ENCODE peak calls at places on chromosomes 11 and 22, in five cellular contexts. E, S, C, M and J are unnamed samples.

GRCh38 chr22:37431811-37432707 is 4.8 kb upstream of the ELFN2 start:
- DNase-seq in M (no peak), S (no peak), C (no peak), E (no peak), J (no peak)

GRCh38 chr11:120527111-120527748 is 15.7 kb downstream of the GRIK4 start:
- DNase-seq in E (peak), S (peak), M (no peak), C (peak), J (no peak)

GRCh38 chr11:126359431-126360048 is 4.1 kb downstream of the ST3GAL4 start:
- DNase-seq in S (no peak), M (peak), C (peak), E (no peak), J (peak)

GRCh38 chr11:93288079-93288478 is 42.5 kb upstream of the DEUP1 start:
- DNase-seq in M (no peak), C (no peak), E (no peak), S (no peak), J (no peak)

GRCh38 chr11:94785509-94785908 is 17.4 kb downstream of the AMOTL1 start:
- DNase-seq in E (no peak), C (peak), S (peak), M (no peak), J (no peak)

GRCh38 chr11:43316451-43316850 is 4.7 kb downstream of the API5 start:
- DNase-seq in M (no peak), S (no peak), C (no peak), E (no peak), J (no peak)

GRCh38 chr11:75786101-75786736 is 17.6 kb downstream of the DGAT2 start:
- DNase-seq in E (no peak), C (no peak), M (peak), S (no peak), J (peak)

GRCh38 chr11:114783805-114784204 is 105.5 kb downstream of the NXPE2 start:
- DNase-seq in C (no peak), M (no peak), E (no peak), S (no peak), J (no peak)

GRCh38 chr22:28909375-28909774 is 26.0 kb downstream of the ZNRF3 start:
- DNase-seq in M (no peak), E (no peak), C (no peak), S (no peak), J (no peak)

GRCh38 chr22:27970596-27971220 is 51.7 kb upstream of the PITPNB start:
- DNase-seq in S (no peak), M (no peak), E (no peak), C (no peak), J (no peak)

GRCh38 chr11:57214494-57214893 is 22.6 kb downstream of the APLNR start:
- DNase-seq in S (peak), M (no peak), E (no peak), C (peak), J (no peak)

GRCh38 chr11:69828276-69828970 is 9.2 kb upstream of the FGF3 start:
- DNase-seq in M (peak), E (no peak), S (no peak), C (no peak), J (peak)

GRCh38 chr11:109033627-109034340 is 368.9 kb downstream of the DDX10 start:
- DNase-seq in S (no peak), C (no peak), M (no peak), E (no peak), J (no peak)

GRCh38 chr22:19679476-19680099 is 34.7 kb upstream of the SEPTIN5 start:
- DNase-seq in E (no peak), S (peak), M (peak), C (peak), J (peak)

GRCh38 chr11:93244018-93244417 is 46.2 kb upstream of the SLC36A4 start:
- DNase-seq in E (no peak), S (no peak), C (no peak), M (no peak), J (no peak)

GRCh38 chr11:33179431-33179830 is 18.2 kb upstream of the CSTF3 start:
- DNase-seq in E (no peak), M (no peak), C (no peak), S (no peak), J (no peak)

GRCh38 chr11:91851908-91852307 is 372.7 kb upstream of the FAT3 start:
- DNase-seq in E (no peak), S (no peak), M (no peak), C (no peak), J (no peak)

GRCh38 chr11:55707029-55707428 is 45.0 kb downstream of the OR4C6 start:
- DNase-seq in M (no peak), E (peak), C (no peak), S (peak), J (no peak)

GRCh38 chr11:11577246-11577855 is 44.5 kb downstream of the GALNT18 start:
- DNase-seq in S (no peak), M (no peak), E (no peak), C (peak), J (no peak)

GRCh38 chr11:2548596-2548995 is 103.8 kb downstream of the KCNQ1 start:
- DNase-seq in M (peak), E (no peak), S (no peak), C (peak), J (peak)